ENCODE peak calls at places on chromosomes 1 and 21, in nine cellular contexts. X is HCT116, E is GM23338, S is GM12878, C is A549, A is Panc1, F is SK-N-SH, U is HepG2, R is K562. I is an unnamed sample.
A peak's percentile ranks its signal among the peaks of the same experiment; 100 is the strongest.

GRCh38 chr1:236209713-236210112 is 67.4 kb downstream of the GPR137B start:
- DNase-seq in X (no peak), E (no peak), S (no peak), C (no peak), A (no peak), F (no peak), U (no peak), R (no peak), I (no peak)

GRCh38 chr1:231636157-231636556 is 9.6 kb downstream of the DISC1 start:
- DNase-seq in X (no peak), E (no peak), S (no peak), C (peak; percentile 31), A (no peak), F (no peak), U (peak; percentile 67), R (no peak), I (no peak)

GRCh38 chr1:111538343-111539035 is 35.1 kb upstream of the ADORA3 start:
- DNase-seq in X (no peak), E (no peak), S (no peak), C (no peak), A (no peak), F (no peak), U (peak; percentile 59), R (no peak), I (no peak)

GRCh38 chr21:34189506-34189905 is 116.1 kb downstream of the MRPS6 start:
- DNase-seq in X (no peak), E (no peak), S (no peak), C (no peak), A (no peak), F (no peak), U (no peak), R (no peak), I (peak; percentile 76)

GRCh38 chr1:20948091-20948490 is 161.0 kb upstream of the HP1BP3 start:
- DNase-seq in X (no peak), E (peak; percentile 20), S (no peak), C (no peak), A (no peak), F (no peak), U (no peak), R (no peak), I (peak; percentile 16)

GRCh38 chr1:160416369-160416768 is 16.0 kb downstream of the VANGL2 start:
- DNase-seq in X (peak; percentile 36), E (peak; percentile 78), S (no peak), C (peak; percentile 59), A (no peak), F (peak; percentile 74), U (peak; percentile 22), R (no peak), I (peak; percentile 9)

GRCh38 chr21:26469789-26470188 is 103.3 kb downstream of the CYYR1 start:
- DNase-seq in X (no peak), E (no peak), S (no peak), C (no peak), A (peak; percentile 20), F (no peak), U (no peak), R (no peak), I (peak; percentile 20)

GRCh38 chr1:203839081-203839480 is 22.3 kb upstream of the SNRPE start:
- DNase-seq in X (no peak), E (no peak), S (no peak), C (peak; percentile 14), A (no peak), F (no peak), U (no peak), R (no peak), I (no peak)

GRCh38 chr1:6128276-6129081 is 51.6 kb downstream of the CHD5 start:
- DNase-seq in X (no peak), E (no peak), S (no peak), C (no peak), A (no peak), F (no peak), U (no peak), R (no peak), I (no peak)

GRCh38 chr1:41853907-41854306 is 64.8 kb downstream of the HIVEP3 start:
- DNase-seq in X (no peak), E (no peak), S (no peak), C (no peak), A (no peak), F (no peak), U (no peak), R (no peak), I (no peak)

GRCh38 chr1:89842547-89843278 is 21.9 kb downstream of the LRRC8D start:
- DNase-seq in X (no peak), E (no peak), S (no peak), C (no peak), A (no peak), F (peak; percentile 23), U (peak; percentile 49), R (no peak), I (no peak)

GRCh38 chr1:11354893-11355593 is 82.0 kb downstream of the UBIAD1 start:
- DNase-seq in X (no peak), E (peak; percentile 61), S (no peak), C (no peak), A (no peak), F (no peak), U (no peak), R (no peak), I (no peak)

GRCh38 chr1:10620776-10621175 is 146.0 kb downstream of the PEX14 start:
- DNase-seq in X (no peak), E (no peak), S (no peak), C (no peak), A (no peak), F (no peak), U (no peak), R (no peak), I (no peak)

GRCh38 chr1:234836786-234837185 is 226.8 kb upstream of the IRF2BP2 start:
- DNase-seq in X (no peak), E (no peak), S (no peak), C (no peak), A (no peak), F (no peak), U (no peak), R (no peak), I (no peak)

DNA sequence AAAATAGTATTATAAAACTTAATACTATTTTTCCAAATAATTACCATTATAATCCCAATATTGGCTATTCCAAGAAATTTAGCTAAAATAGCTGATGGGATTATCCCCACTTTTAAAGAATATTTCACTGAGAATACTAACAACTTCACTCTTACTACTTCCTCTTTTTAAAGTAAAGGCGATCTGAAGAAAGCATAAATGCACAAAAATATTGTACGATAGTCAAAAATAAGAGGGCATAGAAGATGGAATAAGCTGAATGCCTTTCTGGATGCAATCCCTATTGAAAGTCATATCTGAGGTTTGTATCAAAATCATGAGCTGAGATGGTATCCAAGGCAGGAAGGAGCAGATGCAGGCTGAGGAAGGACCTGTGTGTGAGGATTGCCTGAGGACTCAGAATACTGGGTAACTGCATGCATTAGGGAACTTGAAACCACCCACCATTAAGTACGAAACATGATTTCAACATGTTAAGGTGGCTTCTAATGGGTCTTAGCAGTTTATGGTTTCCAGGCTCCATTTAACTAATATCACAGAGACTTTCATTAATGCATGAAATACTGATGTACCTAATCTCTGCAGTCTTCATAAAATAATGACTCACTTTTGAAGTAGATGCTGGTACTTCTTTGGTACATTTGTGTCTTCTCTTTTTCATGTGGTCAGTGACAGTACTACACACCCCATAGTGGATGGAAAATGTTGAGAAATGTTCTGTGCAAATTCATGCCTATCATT is 29.6 kb upstream of the RGS1 start:
- DNase-seq in X (no peak), E (no peak), S (peak; percentile 87), C (no peak), A (no peak), F (no peak), U (no peak), R (no peak), I (peak; percentile 66)
- TF ChIP-seq CTCF in X (peak; percentile 37), E (no peak), S (peak; percentile 41), C (no peak), A (no peak), F (peak; percentile 44), U (no peak), R (no peak), I (peak; percentile 8)

DNA sequence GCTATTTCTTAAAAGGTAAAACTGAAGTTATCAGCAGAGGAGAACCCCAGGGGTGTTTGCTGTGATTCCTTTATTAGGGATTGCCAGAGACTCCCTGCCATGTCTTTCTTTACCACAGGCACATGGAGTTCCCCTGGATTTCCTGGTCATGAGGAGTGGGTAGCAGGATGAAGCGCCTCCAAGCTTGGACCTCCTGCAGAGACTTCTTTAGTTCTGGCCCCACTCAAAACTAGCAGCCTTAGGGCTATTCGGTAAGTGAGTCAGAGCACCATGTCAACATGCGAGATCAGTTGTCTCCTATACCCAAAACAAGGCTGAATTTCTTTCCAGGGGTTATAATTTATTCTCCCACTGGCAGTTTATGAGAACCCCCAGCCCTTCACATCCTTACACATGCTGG is 179.4 kb downstream of the GIPC2 start:
- DNase-seq in X (no peak), E (peak; percentile 14), S (no peak), C (no peak), A (no peak), F (no peak), U (no peak), R (no peak), I (no peak)
- TF ChIP-seq REST in X (no peak), E (no peak), S (no peak), C (no peak), A (no peak), F (no peak), U (no peak), R (no peak), I (no peak)

DNA sequence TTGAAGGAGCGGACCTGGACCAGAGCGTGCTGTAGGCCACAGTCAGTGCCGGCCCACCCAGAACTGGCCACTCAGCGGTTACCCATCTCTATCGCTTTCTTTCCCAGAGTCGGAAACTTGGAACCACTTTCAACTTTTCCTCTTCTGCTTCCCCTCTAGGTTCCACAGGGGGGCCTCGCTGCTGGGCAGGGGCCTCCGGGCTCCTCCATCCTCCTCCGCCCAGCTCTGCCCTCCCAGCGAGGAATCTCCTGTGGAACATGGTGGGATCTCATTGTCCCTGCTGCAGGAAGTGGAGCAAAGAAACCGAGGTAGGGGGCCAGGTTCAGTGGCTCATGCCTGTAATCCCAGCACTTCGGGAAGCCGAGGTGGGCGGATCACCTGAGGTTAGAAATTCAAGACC is 139.2 kb downstream of the ETS2 start:
- DNase-seq in X (no peak), E (peak; percentile 56), S (no peak), C (no peak), A (no peak), F (no peak), U (no peak), R (no peak), I (no peak)
- TF ChIP-seq CTCF in X (no peak), E (peak; percentile 55), S (no peak), C (no peak), A (no peak), F (no peak), U (peak; percentile 26), R (no peak), I (no peak)

DNA sequence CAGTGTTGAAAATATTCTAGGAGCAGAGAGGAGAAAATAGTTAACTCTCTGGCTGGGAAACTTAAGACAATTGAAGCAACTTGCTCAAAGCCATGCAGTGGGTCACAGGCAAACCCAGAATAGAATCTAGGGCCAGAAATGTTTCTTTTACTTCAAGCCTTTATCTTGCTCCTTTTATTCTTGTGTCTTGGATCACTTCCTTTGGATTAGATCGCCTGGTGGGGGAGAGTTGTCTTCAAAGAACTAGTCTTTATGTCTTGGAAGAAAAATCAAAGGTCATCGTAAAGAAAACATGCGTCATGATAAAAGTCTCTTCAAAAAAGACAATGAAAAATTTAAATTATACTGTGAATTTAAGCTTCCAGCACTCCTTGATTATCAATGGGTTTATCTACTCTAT is 493.6 kb upstream of the USP24 start:
- DNase-seq in X (no peak), E (no peak), S (no peak), C (no peak), A (no peak), F (no peak), U (no peak), R (no peak), I (no peak)
- TF ChIP-seq REST in X (no peak), E (no peak), S (no peak), C (no peak), A (no peak), F (no peak), U (no peak), R (no peak), I (no peak)

I was measured in HL-60.